ENCODE peak calls at places on chromosomes 7 and 10, in six cellular contexts. One of them, this sample, is unnamed.

GRCh38 chr7:44380831-44381493 is 55.6 kb upstream of the CAMK2B start:
- DNase-seq in IMR-90: peak; percentile 38
- DNase-seq in neuronal stem cell: no peak
- DNase-seq in H9: peak; percentile 25
- DNase-seq in mesendoderm: no peak
- DNase-seq in H1: peak; percentile 41
- DNase-seq in this sample: no peak

GRCh38 chr7:126993626-126994213 is 259.0 kb downstream of the GRM8 start:
- DNase-seq in neuronal stem cell: no peak
- DNase-seq in mesendoderm: no peak
- DNase-seq in H9: no peak
- DNase-seq in IMR-90: no peak
- DNase-seq in H1: no peak
- DNase-seq in this sample: no peak

GRCh38 chr10:84140036-84140379 is 699 bp downstream of the GHITM start:
- DNase-seq in H9: no peak
- DNase-seq in mesendoderm: peak; percentile 48
- DNase-seq in IMR-90: peak; percentile 31
- DNase-seq in H1: no peak
- DNase-seq in neuronal stem cell: no peak
- DNase-seq in this sample: peak; percentile 71

GRCh38 chr10:77244746-77245145 is 392.9 kb downstream of the KCNMA1 start:
- DNase-seq in neuronal stem cell: no peak
- DNase-seq in IMR-90: no peak
- DNase-seq in H1: no peak
- DNase-seq in H9: no peak
- DNase-seq in mesendoderm: peak; percentile 22
- DNase-seq in this sample: no peak

GRCh38 chr7:76260171-76260703 is 42.2 kb upstream of the HSPB1 start:
- DNase-seq in mesendoderm: peak; percentile 95
- DNase-seq in H1: peak; percentile 95
- DNase-seq in neuronal stem cell: peak; percentile 92
- DNase-seq in H9: peak; percentile 98
- DNase-seq in IMR-90: no peak
- DNase-seq in this sample: no peak

GRCh38 chr10:118868618-118869017 is 113.8 kb upstream of the CACUL1 start:
- DNase-seq in mesendoderm: peak; percentile 24
- DNase-seq in IMR-90: no peak
- DNase-seq in H9: no peak
- DNase-seq in H1: no peak
- DNase-seq in neuronal stem cell: no peak
- DNase-seq in this sample: no peak

GRCh38 chr7:1735262-1735661 is 65.2 kb downstream of the ELFN1 start:
- DNase-seq in H1: no peak
- DNase-seq in H9: no peak
- DNase-seq in mesendoderm: no peak
- DNase-seq in neuronal stem cell: no peak
- DNase-seq in IMR-90: no peak
- DNase-seq in this sample: no peak

GRCh38 chr7:83072576-83073517 is 89.8 kb downstream of the PCLO start:
- DNase-seq in H9: no peak
- DNase-seq in IMR-90: no peak
- DNase-seq in neuronal stem cell: no peak
- DNase-seq in H1: no peak
- DNase-seq in mesendoderm: no peak
- DNase-seq in this sample: peak; percentile 3

GRCh38 chr10:5033061-5033770 is 29.6 kb upstream of the AKR1C2 start:
- DNase-seq in H1: no peak
- DNase-seq in H9: no peak
- DNase-seq in mesendoderm: no peak
- DNase-seq in IMR-90: peak; percentile 85
- DNase-seq in neuronal stem cell: no peak
- DNase-seq in this sample: no peak

GRCh38 chr7:149005427-149006344 is 22.6 kb downstream of the PDIA4 start:
- DNase-seq in neuronal stem cell: peak; percentile 68
- DNase-seq in mesendoderm: peak; percentile 88
- DNase-seq in H1: peak; percentile 94
- DNase-seq in IMR-90: peak; percentile 55
- DNase-seq in H9: peak; percentile 81
- DNase-seq in this sample: peak; percentile 93

GRCh38 chr7:128453836-128454804 is 1.6 kb upstream of the HILPDA start:
- DNase-seq in neuronal stem cell: peak; percentile 65
- DNase-seq in mesendoderm: peak; percentile 95
- DNase-seq in H1: peak; percentile 77
- DNase-seq in IMR-90: peak; percentile 82
- DNase-seq in H9: peak; percentile 92
- DNase-seq in this sample: peak; percentile 96

GRCh38 chr7:132053871-132054270 is 497.4 kb upstream of the PODXL start:
- DNase-seq in IMR-90: no peak
- DNase-seq in mesendoderm: no peak
- DNase-seq in neuronal stem cell: no peak
- DNase-seq in H9: no peak
- DNase-seq in H1: no peak
- DNase-seq in this sample: no peak

GRCh38 chr10:70539471-70539870 is 60.9 kb downstream of the PALD1 start:
- DNase-seq in IMR-90: no peak
- DNase-seq in H1: no peak
- DNase-seq in mesendoderm: no peak
- DNase-seq in neuronal stem cell: no peak
- DNase-seq in H9: no peak
- DNase-seq in this sample: no peak

GRCh38 chr7:1163121-1163520 is 3.1 kb upstream of the ZFAND2A start:
- DNase-seq in IMR-90: no peak
- DNase-seq in mesendoderm: no peak
- DNase-seq in H9: no peak
- DNase-seq in neuronal stem cell: no peak
- DNase-seq in H1: no peak
- DNase-seq in this sample: peak; percentile 97

GRCh38 chr7:135335628-135336139 is 102.0 kb downstream of the STRA8 start:
- DNase-seq in IMR-90: peak; percentile 28
- DNase-seq in mesendoderm: peak; percentile 98
- DNase-seq in H9: peak; percentile 98
- DNase-seq in neuronal stem cell: peak; percentile 87
- DNase-seq in H1: peak; percentile 93
- DNase-seq in this sample: peak; percentile 82

GRCh38 chr10:118621304-118621942 is 26.0 kb upstream of the PRLHR start:
- DNase-seq in mesendoderm: no peak
- DNase-seq in H9: no peak
- DNase-seq in IMR-90: no peak
- DNase-seq in neuronal stem cell: no peak
- DNase-seq in H1: no peak
- DNase-seq in this sample: peak; percentile 2

GRCh38 chr7:67438913-67439312 is 442.3 kb downstream of the TYW1 start:
- DNase-seq in H9: no peak
- DNase-seq in IMR-90: no peak
- DNase-seq in neuronal stem cell: no peak
- DNase-seq in H1: peak; percentile 46
- DNase-seq in mesendoderm: no peak
- DNase-seq in this sample: no peak

GRCh38 chr7:148803094-148803493 is 81.0 kb downstream of the EZH2 start:
- DNase-seq in IMR-90: no peak
- DNase-seq in neuronal stem cell: no peak
- DNase-seq in H1: no peak
- DNase-seq in mesendoderm: no peak
- DNase-seq in H9: no peak
- DNase-seq in this sample: no peak

GRCh38 chr7:11650030-11650429 is 182.0 kb downstream of the THSD7A start:
- DNase-seq in IMR-90: no peak
- DNase-seq in H9: no peak
- DNase-seq in H1: no peak
- DNase-seq in mesendoderm: no peak
- DNase-seq in neuronal stem cell: no peak
- DNase-seq in this sample: no peak

GRCh38 chr7:11650504-11650903 is 181.5 kb downstream of the THSD7A start:
- DNase-seq in mesendoderm: no peak
- DNase-seq in IMR-90: no peak
- DNase-seq in H9: no peak
- DNase-seq in neuronal stem cell: no peak
- DNase-seq in H1: no peak
- DNase-seq in this sample: no peak

GRCh38 chr7:11655163-11655562 is 176.8 kb downstream of the THSD7A start:
- DNase-seq in mesendoderm: no peak
- DNase-seq in neuronal stem cell: no peak
- DNase-seq in H9: no peak
- DNase-seq in IMR-90: no peak
- DNase-seq in H1: no peak
- DNase-seq in this sample: no peak
- H2BK120ac ChIP-seq in mesendoderm: no peak overlapping the region
- H2BK120ac ChIP-seq in neuronal stem cell: no peak overlapping the region
- H2BK120ac ChIP-seq in H9: no peak overlapping the region
- H2BK120ac ChIP-seq in IMR-90: no peak overlapping the region
- H2BK120ac ChIP-seq in H1: no peak overlapping the region
- H2BK120ac ChIP-seq in this sample: no peak overlapping the region

GRCh38 chr10:7818295-7819125 is at the start of gene TAF3:
- DNase-seq in H1: peak; percentile 96
- DNase-seq in mesendoderm: peak; percentile 94
- DNase-seq in IMR-90: peak; percentile 82
- DNase-seq in neuronal stem cell: peak; percentile 82
- DNase-seq in H9: peak; percentile 88
- DNase-seq in this sample: peak; percentile 98
- H4K8ac ChIP-seq in H1: peak within 1 kb of the TSS; percentile 95
- H4K8ac ChIP-seq in mesendoderm: no peak within 1 kb of the TSS
- H4K8ac ChIP-seq in IMR-90: peak within 1 kb of the TSS; percentile 30
- H4K8ac ChIP-seq in neuronal stem cell: no peak within 1 kb of the TSS
- H4K8ac ChIP-seq in H9: no peak within 1 kb of the TSS
- H4K8ac ChIP-seq in this sample: peak within 1 kb of the TSS; percentile 92

GRCh38 chr10:78972160-78972946 is 96.4 kb upstream of the ZMIZ1 start:
- DNase-seq in mesendoderm: peak; percentile 69
- DNase-seq in H1: no peak
- DNase-seq in IMR-90: peak; percentile 83
- DNase-seq in H9: peak; percentile 39
- DNase-seq in neuronal stem cell: peak; percentile 38
- DNase-seq in this sample: peak; percentile 75
- H2BK120ac ChIP-seq in mesendoderm: peak overlapping the region; percentile 29
- H2BK120ac ChIP-seq in H1: no peak overlapping the region
- H2BK120ac ChIP-seq in IMR-90: peak overlapping the region; percentile 98
- H2BK120ac ChIP-seq in H9: no peak overlapping the region
- H2BK120ac ChIP-seq in neuronal stem cell: peak overlapping the region; percentile 93
- H2BK120ac ChIP-seq in this sample: peak overlapping the region; percentile 67

GRCh38 chr10:126242352-126243260 is 145.7 kb downstream of the ADAM12 start:
- DNase-seq in IMR-90: peak; percentile 92
- DNase-seq in H1: no peak
- DNase-seq in neuronal stem cell: no peak
- DNase-seq in H9: no peak
- DNase-seq in mesendoderm: no peak
- DNase-seq in this sample: no peak
- H4K8ac ChIP-seq in IMR-90: no peak overlapping the region
- H4K8ac ChIP-seq in H1: no peak overlapping the region
- H4K8ac ChIP-seq in neuronal stem cell: no peak overlapping the region
- H4K8ac ChIP-seq in H9: no peak overlapping the region
- H4K8ac ChIP-seq in mesendoderm: no peak overlapping the region
- H4K8ac ChIP-seq in this sample: no peak overlapping the region

GRCh38 chr7:106462365-106462859 is 177.6 kb upstream of the NAMPT start:
- DNase-seq in IMR-90: peak; percentile 52
- DNase-seq in H9: no peak
- DNase-seq in H1: no peak
- DNase-seq in mesendoderm: peak; percentile 23
- DNase-seq in neuronal stem cell: no peak
- DNase-seq in this sample: peak; percentile 28

GRCh38 chr7:106456339-106456738 is 171.6 kb upstream of the NAMPT start:
- DNase-seq in H9: no peak
- DNase-seq in neuronal stem cell: no peak
- DNase-seq in mesendoderm: no peak
- DNase-seq in H1: no peak
- DNase-seq in IMR-90: no peak
- DNase-seq in this sample: no peak

GRCh38 chr7:106459397-106460072 is 174.8 kb upstream of the NAMPT start:
- DNase-seq in H9: no peak
- DNase-seq in IMR-90: no peak
- DNase-seq in H1: no peak
- DNase-seq in neuronal stem cell: no peak
- DNase-seq in mesendoderm: no peak
- DNase-seq in this sample: peak; percentile 99

GRCh38 chr7:106460792-106461254 is 176.0 kb upstream of the NAMPT start:
- DNase-seq in H9: no peak
- DNase-seq in mesendoderm: peak; percentile 95
- DNase-seq in IMR-90: no peak
- DNase-seq in neuronal stem cell: no peak
- DNase-seq in H1: no peak
- DNase-seq in this sample: peak; percentile 96

GRCh38 chr7:106457678-106458077 is 172.9 kb upstream of the NAMPT start:
- DNase-seq in mesendoderm: peak; percentile 21
- DNase-seq in H9: no peak
- DNase-seq in neuronal stem cell: no peak
- DNase-seq in H1: no peak
- DNase-seq in IMR-90: no peak
- DNase-seq in this sample: no peak
- H2BK120ac ChIP-seq in mesendoderm: no peak overlapping the region
- H2BK120ac ChIP-seq in H9: no peak overlapping the region
- H2BK120ac ChIP-seq in neuronal stem cell: no peak overlapping the region
- H2BK120ac ChIP-seq in H1: no peak overlapping the region
- H2BK120ac ChIP-seq in IMR-90: no peak overlapping the region
- H2BK120ac ChIP-seq in this sample: no peak overlapping the region

GRCh38 chr10:29157321-29157720 is 131.5 kb upstream of the LYZL1 start:
- DNase-seq in mesendoderm: no peak
- DNase-seq in IMR-90: no peak
- DNase-seq in neuronal stem cell: no peak
- DNase-seq in H9: no peak
- DNase-seq in H1: no peak
- DNase-seq in this sample: no peak
- H4K8ac ChIP-seq in mesendoderm: no peak overlapping the region
- H4K8ac ChIP-seq in IMR-90: no peak overlapping the region
- H4K8ac ChIP-seq in neuronal stem cell: no peak overlapping the region
- H4K8ac ChIP-seq in H9: no peak overlapping the region
- H4K8ac ChIP-seq in H1: no peak overlapping the region
- H4K8ac ChIP-seq in this sample: no peak overlapping the region